ENCODE peak calls at places on chromosomes 16 and 17, in five cellular contexts. B, R, T, W and I are unnamed samples.

GRCh38 chr16:57912529-57913260 is 58.2 kb downstream of the CNGB1 start:
- DNase-seq in B (no peak), T (no peak), W (no peak), R (no peak), I (no peak)

GRCh38 chr17:74601944-74602572 is 10.0 kb upstream of the CD300LD start:
- DNase-seq in B (no peak), T (peak), W (peak), R (peak), I (no peak)

GRCh38 chr16:88003736-88004135 is 52.5 kb downstream of the BANP start:
- DNase-seq in R (no peak), W (no peak), B (no peak), T (no peak), I (no peak)

GRCh38 chr17:45645330-45645729 is 138.8 kb upstream of the CRHR1 start:
- DNase-seq in W (no peak), B (no peak), R (no peak), T (no peak), I (no peak)

GRCh38 chr16:56628486-56629035 is 3.0 kb downstream of the MT1E start:
- DNase-seq in R (no peak), T (no peak), B (no peak), W (no peak), I (no peak)

GRCh38 chr16:88681084-88681680 is 5.1 kb downstream of the SNAI3 start:
- DNase-seq in R (no peak), B (no peak), W (peak), T (no peak), I (no peak)

GRCh38 chr16:49158029-49158642 is 123.5 kb downstream of the CBLN1 start:
- DNase-seq in W (no peak), B (no peak), R (no peak), T (peak), I (no peak)

GRCh38 chr17:68812876-68813584 is 142.2 kb downstream of the ABCA8 start:
- DNase-seq in B (no peak), W (no peak), T (no peak), R (no peak), I (no peak)

GRCh38 chr16:15404792-15405191 is 9.2 kb downstream of the MPV17L start:
- DNase-seq in R (no peak), W (no peak), T (no peak), B (peak), I (no peak)